ENCODE peak calls at places on chromosome 2, in eight cellular contexts. U is non-pigmented ciliary epithelial cell; O is AG20443; X is LoVo; Q is NCI-H510A treated with DMSO at 0.1 percent for 48 hours; T is NCI-H1105 treated with DMSO at 0.1 percent for 48 hours; W is RPMI7951; A is activated gamma-delta T cell treated with anti-CD3 and anti-CD28 coated beads, Interleukin-2, amount 50 U/mL, for 16 hours. C is an unnamed sample.

GRCh38 chr2:231613054-231613654 is 20.5 kb downstream of the TEX44 start:
- DNase-seq in X (peak), T (no peak), U (no peak), Q (no peak), W (peak), A (no peak), O (no peak), C (no peak)

GRCh38 chr2:40093036-40093673 is 314.1 kb upstream of the THUMPD2 start:
- DNase-seq in U (no peak), X (no peak), Q (no peak), T (no peak), W (peak), A (no peak), O (peak), C (no peak)

GRCh38 chr2:100256416-100256815 is 65.9 kb downstream of the LONRF2 start:
- DNase-seq in Q (no peak), A (no peak), O (no peak), T (no peak), U (no peak), X (no peak), W (peak), C (no peak)

GRCh38 chr2:135633582-135633981 is 102.3 kb downstream of the R3HDM1 start:
- DNase-seq in Q (no peak), U (no peak), O (no peak), X (no peak), W (no peak), A (no peak), T (no peak), C (no peak)

GRCh38 chr2:102736174-102736606 is 25.6 kb upstream of the TMEM182 start:
- DNase-seq in O (peak), X (peak), U (no peak), A (no peak), T (peak), Q (peak), W (no peak), C (no peak)

GRCh38 chr2:211086049-211086448 is 529.6 kb downstream of the CPS1 start:
- DNase-seq in T (no peak), Q (no peak), X (no peak), W (no peak), U (no peak), O (no peak), A (no peak), C (no peak)

GRCh38 chr2:20356042-20356441 is 5.4 kb upstream of the PUM2 start:
- DNase-seq in U (peak), X (peak), T (peak), W (peak), A (no peak), Q (no peak), O (peak), C (no peak)

GRCh38 chr2:158325031-158325781 is 131.3 kb downstream of the CCDC148 start:
- DNase-seq in U (peak), A (no peak), X (no peak), W (peak), Q (no peak), O (peak), T (no peak), C (no peak)

GRCh38 chr2:99572380-99572779 is 82.6 kb upstream of the REV1 start:
- DNase-seq in X (no peak), A (no peak), T (peak), W (no peak), Q (no peak), O (peak), U (no peak), C (no peak)

GRCh38 chr2:36459725-36460137 is 104.2 kb downstream of the CRIM1 start:
- DNase-seq in Q (peak), O (no peak), T (peak), X (peak), A (no peak), U (no peak), W (peak), C (no peak)

GRCh38 chr2:152246686-152247336 is 71.2 kb upstream of the STAM2 start:
- DNase-seq in X (no peak), W (no peak), O (no peak), T (no peak), A (no peak), Q (no peak), U (no peak), C (no peak)

GRCh38 chr2:230931556-230932231 is 6.7 kb upstream of the GPR55 start:
- DNase-seq in X (no peak), W (no peak), O (no peak), T (no peak), Q (no peak), A (no peak), U (no peak), C (no peak)

GRCh38 chr2:128783896-128784295 is 465.2 kb upstream of the HS6ST1 start:
- DNase-seq in T (no peak), W (no peak), U (no peak), X (no peak), Q (no peak), A (no peak), O (no peak), C (no peak)

GRCh38 chr2:178923546-178923945 is 116.3 kb upstream of the TTN start:
- DNase-seq in X (no peak), Q (no peak), U (no peak), W (no peak), A (no peak), T (no peak), O (no peak), C (no peak)

GRCh38 chr2:53417385-53417784 is 350.2 kb upstream of the CHAC2 start:
- DNase-seq in X (no peak), A (no peak), T (no peak), O (no peak), W (no peak), Q (no peak), U (no peak), C (no peak)

GRCh38 chr2:73984203-73984921 is at the start of gene TET3:
- DNase-seq in W (peak), Q (no peak), T (no peak), O (peak), X (peak), A (peak), U (no peak), C (no peak)

GRCh38 chr2:130825972-130826253 is 10.8 kb upstream of the ARHGEF4 start:
- DNase-seq in W (no peak), O (no peak), T (no peak), Q (no peak), A (no peak), X (no peak), U (no peak), C (no peak)

GRCh38 chr2:67169417-67170140 is 227.6 kb upstream of the ETAA1 start:
- DNase-seq in X (no peak), W (no peak), Q (no peak), O (no peak), A (no peak), U (peak), T (no peak), C (no peak)

GRCh38 chr2:47945036-47945781 is 38.9 kb upstream of the FBXO11 start:
- DNase-seq in U (no peak), X (no peak), A (no peak), Q (no peak), W (no peak), O (no peak), T (no peak), C (no peak)

GRCh38 chr2:110903548-110903947 is 171.2 kb downstream of the ACOXL start:
- DNase-seq in X (no peak), U (no peak), T (no peak), O (peak), A (no peak), Q (no peak), W (peak), C (no peak)

GRCh38 chr2:83808878-83809277 is 650.2 kb downstream of the SUCLG1 start:
- DNase-seq in T (no peak), X (no peak), W (no peak), O (no peak), Q (no peak), A (no peak), U (no peak), C (no peak)

GRCh38 chr2:123747316-123747715 is 277.8 kb upstream of the CNTNAP5 start:
- DNase-seq in T (no peak), W (no peak), U (no peak), O (no peak), A (no peak), X (no peak), Q (no peak), C (no peak)

GRCh38 chr2:26561376-26561775 is 79.8 kb downstream of the CIB4 start:
- DNase-seq in W (no peak), U (no peak), X (no peak), O (no peak), T (no peak), Q (no peak), A (no peak), C (no peak)

GRCh38 chr2:240346753-240347372 is 88.6 kb upstream of the GPC1 start:
- DNase-seq in A (no peak), Q (no peak), U (no peak), O (no peak), X (no peak), T (no peak), W (no peak), C (no peak)

GRCh38 chr2:25697559-25698341 is 24.4 kb upstream of the DTNB start:
- DNase-seq in W (no peak), A (no peak), O (no peak), T (no peak), Q (peak), X (no peak), U (no peak), C (no peak)

GRCh38 chr2:105239924-105240323 is 1.6 kb upstream of the GPR45 start:
- DNase-seq in U (peak), T (no peak), Q (no peak), A (no peak), O (peak), X (peak), W (peak), C (peak)

GRCh38 chr2:173239644-173240043 is 115.0 kb upstream of the CDCA7 start:
- DNase-seq in Q (no peak), X (no peak), A (no peak), U (peak), T (no peak), W (no peak), O (no peak), C (no peak)

GRCh38 chr2:190359896-190360376 is 16.5 kb downstream of the INPP1 start:
- DNase-seq in Q (no peak), A (peak), W (peak), X (no peak), U (peak), T (peak), O (peak), C (no peak)

GRCh38 chr2:10835052-10835970 is 22.7 kb upstream of the PDIA6 start:
- DNase-seq in O (peak), W (peak), U (no peak), Q (peak), X (peak), T (no peak), A (peak), C (peak)

GRCh38 chr2:237733677-237734300 is 64.8 kb upstream of the RBM44 start:
- DNase-seq in T (peak), O (no peak), W (no peak), U (no peak), Q (peak), A (no peak), X (no peak), C (no peak)

GRCh38 chr2:220143336-220143735 is 515.9 kb downstream of the SLC4A3 start:
- DNase-seq in U (peak), O (peak), W (peak), A (no peak), Q (no peak), T (no peak), X (no peak), C (peak)

GRCh38 chr2:134836986-134837385 is 1.4 kb upstream of the ACMSD start:
- DNase-seq in Q (no peak), U (peak), A (no peak), X (no peak), O (peak), T (no peak), W (peak), C (peak)

GRCh38 chr2:118185210-118186109 is 97.2 kb downstream of the INSIG2 start:
- DNase-seq in A (peak), X (peak), U (no peak), W (peak), T (peak), O (peak), Q (peak), C (peak)

GRCh38 chr2:71604709-71605085 is 151.3 kb downstream of the DYSF start:
- DNase-seq in W (no peak), U (no peak), A (no peak), T (no peak), Q (no peak), O (no peak), X (no peak), C (no peak)

GRCh38 chr2:235008584-235009044 is 56.8 kb downstream of the SH3BP4 start:
- DNase-seq in W (no peak), Q (peak), T (peak), X (peak), A (no peak), O (no peak), U (no peak), C (no peak)

GRCh38 chr2:148967484-148967883 is 71.0 kb upstream of the LYPD6B start:
- DNase-seq in A (no peak), Q (no peak), W (no peak), T (no peak), X (no peak), O (no peak), U (no peak), C (no peak)

GRCh38 chr2:201126308-201127127 is 10.6 kb downstream of the CFLAR start:
- DNase-seq in Q (no peak), A (no peak), U (no peak), T (no peak), W (no peak), O (peak), X (no peak), C (no peak)

C was measured in amniotic stem cell.